ENCODE peak calls at places on chromosomes 3 and 15, in six cellular contexts. I, F, O, U, M and K are unnamed samples.

GRCh38 chr15:25989327-25989726 is 126.2 kb upstream of the ATP10A start:
- DNase-seq in I (no peak), F (no peak), O (no peak), U (no peak), M (peak), K (no peak)

GRCh38 chr3:173939319-173939718 is 541.8 kb downstream of the NLGN1 start:
- DNase-seq in I (no peak), F (no peak), O (no peak), U (no peak), M (no peak), K (no peak)

GRCh38 chr3:87298111-87298718 is 21.8 kb upstream of the POU1F1 start:
- DNase-seq in I (no peak), F (peak), O (no peak), U (peak), M (no peak), K (no peak)

GRCh38 chr3:138945646-138946553 is 1.0 kb downstream of the FOXL2 start:
- DNase-seq in I (no peak), F (no peak), O (peak), U (no peak), M (peak), K (no peak)

GRCh38 chr3:41175365-41175764 is 23.9 kb upstream of the CTNNB1 start:
- DNase-seq in I (no peak), F (no peak), O (peak), U (no peak), M (no peak), K (no peak)

GRCh38 chr3:1998739-1999138 is 99.9 kb upstream of the CNTN4 start:
- DNase-seq in I (no peak), F (no peak), O (no peak), U (no peak), M (no peak), K (no peak)

GRCh38 chr15:43253431-43254403 is 13.0 kb downstream of the TGM5 start:
- DNase-seq in I (peak), F (no peak), O (no peak), U (peak), M (no peak), K (peak)

GRCh38 chr15:97140216-97140615 is 809.7 kb downstream of the NR2F2 start:
- DNase-seq in I (no peak), F (no peak), O (no peak), U (no peak), M (no peak), K (no peak)

GRCh38 chr3:46409735-46410489 is 2.9 kb downstream of the CCRL2 start:
- DNase-seq in I (no peak), F (no peak), O (no peak), U (no peak), M (no peak), K (no peak)

GRCh38 chr15:63145426-63145825 is 11.9 kb downstream of the RPS27L start:
- DNase-seq in I (no peak), F (no peak), O (no peak), U (no peak), M (no peak), K (no peak)

GRCh38 chr15:55707985-55708384 is 35.0 kb downstream of the PRTG start:
- DNase-seq in I (no peak), F (no peak), O (no peak), U (no peak), M (no peak), K (no peak)

GRCh38 chr3:120907659-120908029 is 361 bp upstream of the STXBP5L start:
- DNase-seq in I (no peak), F (no peak), O (no peak), U (no peak), M (no peak), K (no peak)

GRCh38 chr15:84812842-84813241 is 4.3 kb upstream of the ALPK3 start:
- DNase-seq in I (no peak), F (no peak), O (no peak), U (no peak), M (no peak), K (no peak)

GRCh38 chr3:146770301-146770700 is 165.2 kb upstream of the PLSCR5 start:
- DNase-seq in I (no peak), F (no peak), O (no peak), U (no peak), M (no peak), K (no peak)

GRCh38 chr3:167653750-167654149 is at the start of gene WDR49:
- DNase-seq in I (no peak), F (no peak), O (no peak), U (no peak), M (no peak), K (no peak)

GRCh38 chr3:111392911-111393351 is 149.1 kb upstream of the CD96 start:
- DNase-seq in I (peak), F (peak), O (no peak), U (no peak), M (no peak), K (peak)

GRCh38 chr3:59185586-59186381 is 136.0 kb upstream of the CFAP20DC start:
- DNase-seq in I (no peak), F (no peak), O (no peak), U (peak), M (no peak), K (no peak)

GRCh38 chr3:13042127-13042931 is 30.9 kb downstream of the IQSEC1 start:
- DNase-seq in I (no peak), F (no peak), O (no peak), U (no peak), M (no peak), K (no peak)

GRCh38 chr3:53668872-53669271 is 174.5 kb downstream of the CACNA1D start:
- DNase-seq in I (no peak), F (no peak), O (no peak), U (peak), M (no peak), K (no peak)

GRCh38 chr15:69806287-69806915 is 291.3 kb downstream of the TLE3 start:
- DNase-seq in I (no peak), F (no peak), O (no peak), U (no peak), M (no peak), K (no peak)

GRCh38 chr3:125349556-125350165 is 25.5 kb downstream of the ZNF148 start:
- DNase-seq in I (no peak), F (no peak), O (no peak), U (no peak), M (no peak), K (no peak)

GRCh38 chr15:29774900-29775299 is 47.4 kb downstream of the TJP1 start:
- DNase-seq in I (no peak), F (no peak), O (no peak), U (peak), M (no peak), K (peak)

GRCh38 chr3:41174703-41174964 is 24.7 kb upstream of the CTNNB1 start:
- DNase-seq in I (no peak), F (no peak), O (no peak), U (no peak), M (no peak), K (no peak)

GRCh38 chr3:50648297-50648696 is 26.4 kb upstream of the DOCK3 start:
- DNase-seq in I (no peak), F (no peak), O (no peak), U (no peak), M (peak), K (no peak)